ENCODE peak calls at places on chromosomes 5 and 9, in six cellular contexts. N, T, S, E, P and G are unnamed samples.
A peak's percentile ranks its signal among the peaks of the same experiment; 100 is the strongest.

GRCh38 chr9:137116027-137116507 is 1.5 kb upstream of the DPP7 start:
- DNase-seq in T (no peak), E (no peak), N (no peak), S (peak; percentile 55), P (no peak), G (no peak)

GRCh38 chr5:27474054-27474323 is 435.6 kb upstream of the CDH9 start:
- DNase-seq in P (no peak), S (no peak), E (no peak), N (no peak), T (peak; percentile 3), G (no peak)

GRCh38 chr9:1077616-1078015 is 27.5 kb downstream of the DMRT2 start:
- DNase-seq in P (no peak), T (no peak), E (no peak), N (no peak), S (no peak), G (no peak)

GRCh38 chr5:58188287-58188651 is 271.6 kb downstream of the PLK2 start:
- DNase-seq in E (no peak), N (no peak), S (no peak), P (no peak), T (peak; percentile 97), G (peak; percentile 96)

GRCh38 chr5:43304520-43304919 is 8.7 kb downstream of the HMGCS1 start:
- DNase-seq in N (no peak), P (no peak), T (peak; percentile 73), S (no peak), E (no peak), G (no peak)

GRCh38 chr5:136011427-136012001 is 17.3 kb upstream of the TGFBI start:
- DNase-seq in N (no peak), S (no peak), T (peak; percentile 86), P (no peak), E (no peak), G (peak; percentile 96)

GRCh38 chr5:126031989-126032716 is 391.1 kb upstream of the GRAMD2B start:
- DNase-seq in N (no peak), P (no peak), T (peak; percentile 64), S (peak; percentile 78), E (no peak), G (peak; percentile 57)

GRCh38 chr5:66757834-66758396 is 161.7 kb downstream of the MAST4 start:
- DNase-seq in N (no peak), E (no peak), T (no peak), P (no peak), S (no peak), G (no peak)

GRCh38 chr5:28301676-28302075 is 1263.3 kb upstream of the CDH9 start:
- DNase-seq in P (no peak), T (peak; percentile 97), E (no peak), S (no peak), N (no peak), G (peak; percentile 57)

GRCh38 chr5:149837680-149838269 is 106.8 kb downstream of the PDE6A start:
- DNase-seq in S (no peak), E (peak; percentile 46), N (no peak), P (peak; percentile 32), T (peak; percentile 77), G (peak; percentile 53)